ENCODE peak calls at places on chromosomes 4 and X, in ten cellular contexts. One of them, this sample, is unnamed.

GRCh38 chr4:6020633-6021032 is 2.4 kb upstream of the C4orf50 start:
- DNase-seq in right lobe of liver: no peak
- DNase-seq in NCI-H1417: no peak
- DNase-seq in choroid plexus epithelial cell: no peak
- DNase-seq in GM19239: no peak
- DNase-seq in nucleus accumbens: no peak
- DNase-seq in epithelial cell of esophagus: no peak
- DNase-seq in tibial artery: no peak
- DNase-seq in stimulated activated CD4-positive, alpha-beta T cell treated with anti-CD3 and anti-CD28 coated beads, Interleukin-2, amount 100 ng/mL, for 48 hours: no peak
- DNase-seq in activated T-cell treated with anti-CD3 and anti-CD28 coated beads for 1 hour: no peak
- DNase-seq in this sample: no peak

GRCh38 chr4:123824524-123824923 is 427.9 kb downstream of the SPRY1 start:
- DNase-seq in right lobe of liver: no peak
- DNase-seq in NCI-H1417: no peak
- DNase-seq in choroid plexus epithelial cell: peak; percentile 57
- DNase-seq in GM19239: no peak
- DNase-seq in nucleus accumbens: no peak
- DNase-seq in epithelial cell of esophagus: no peak
- DNase-seq in tibial artery: no peak
- DNase-seq in stimulated activated CD4-positive, alpha-beta T cell treated with anti-CD3 and anti-CD28 coated beads, Interleukin-2, amount 100 ng/mL, for 48 hours: no peak
- DNase-seq in activated T-cell treated with anti-CD3 and anti-CD28 coated beads for 1 hour: no peak
- DNase-seq in this sample: no peak

GRCh38 chr4:113446019-113446418 is 315.5 kb downstream of the CAMK2D start:
- DNase-seq in right lobe of liver: no peak
- DNase-seq in NCI-H1417: no peak
- DNase-seq in choroid plexus epithelial cell: peak; percentile 73
- DNase-seq in GM19239: no peak
- DNase-seq in nucleus accumbens: no peak
- DNase-seq in epithelial cell of esophagus: peak; percentile 97
- DNase-seq in tibial artery: no peak
- DNase-seq in stimulated activated CD4-positive, alpha-beta T cell treated with anti-CD3 and anti-CD28 coated beads, Interleukin-2, amount 100 ng/mL, for 48 hours: no peak
- DNase-seq in activated T-cell treated with anti-CD3 and anti-CD28 coated beads for 1 hour: no peak
- DNase-seq in this sample: no peak

GRCh38 chrX:145213504-145213903 is 33.8 kb upstream of the SPANXN1 start:
- DNase-seq in right lobe of liver: no peak
- DNase-seq in NCI-H1417: no peak
- DNase-seq in choroid plexus epithelial cell: peak; percentile 0
- DNase-seq in GM19239: no peak
- DNase-seq in nucleus accumbens: no peak
- DNase-seq in epithelial cell of esophagus: peak; percentile 1
- DNase-seq in tibial artery: no peak
- DNase-seq in stimulated activated CD4-positive, alpha-beta T cell treated with anti-CD3 and anti-CD28 coated beads, Interleukin-2, amount 100 ng/mL, for 48 hours: peak; percentile 1
- DNase-seq in activated T-cell treated with anti-CD3 and anti-CD28 coated beads for 1 hour: no peak
- DNase-seq in this sample: no peak

GRCh38 chr4:81522711-81523110 is 51.0 kb upstream of the RASGEF1B start:
- DNase-seq in right lobe of liver: no peak
- DNase-seq in NCI-H1417: no peak
- DNase-seq in choroid plexus epithelial cell: no peak
- DNase-seq in GM19239: no peak
- DNase-seq in nucleus accumbens: no peak
- DNase-seq in epithelial cell of esophagus: no peak
- DNase-seq in tibial artery: no peak
- DNase-seq in stimulated activated CD4-positive, alpha-beta T cell treated with anti-CD3 and anti-CD28 coated beads, Interleukin-2, amount 100 ng/mL, for 48 hours: no peak
- DNase-seq in activated T-cell treated with anti-CD3 and anti-CD28 coated beads for 1 hour: no peak
- DNase-seq in this sample: no peak

GRCh38 chr4:69823481-69824186 is 36.3 kb downstream of the SULT1E1 start:
- DNase-seq in right lobe of liver: peak; percentile 82
- DNase-seq in NCI-H1417: peak; percentile 80
- DNase-seq in choroid plexus epithelial cell: peak; percentile 81
- DNase-seq in GM19239: no peak
- DNase-seq in nucleus accumbens: no peak
- DNase-seq in epithelial cell of esophagus: peak; percentile 58
- DNase-seq in tibial artery: no peak
- DNase-seq in stimulated activated CD4-positive, alpha-beta T cell treated with anti-CD3 and anti-CD28 coated beads, Interleukin-2, amount 100 ng/mL, for 48 hours: peak; percentile 24
- DNase-seq in activated T-cell treated with anti-CD3 and anti-CD28 coated beads for 1 hour: peak; percentile 42
- DNase-seq in this sample: no peak

GRCh38 chrX:133999013-133999705 is 13.8 kb upstream of the GPC3 start:
- DNase-seq in right lobe of liver: no peak
- DNase-seq in NCI-H1417: no peak
- DNase-seq in choroid plexus epithelial cell: no peak
- DNase-seq in GM19239: no peak
- DNase-seq in nucleus accumbens: no peak
- DNase-seq in epithelial cell of esophagus: no peak
- DNase-seq in tibial artery: no peak
- DNase-seq in stimulated activated CD4-positive, alpha-beta T cell treated with anti-CD3 and anti-CD28 coated beads, Interleukin-2, amount 100 ng/mL, for 48 hours: no peak
- DNase-seq in activated T-cell treated with anti-CD3 and anti-CD28 coated beads for 1 hour: no peak
- DNase-seq in this sample: no peak

GRCh38 chr4:113756005-113756410 is 5.5 kb downstream of the CAMK2D start:
- DNase-seq in right lobe of liver: no peak
- DNase-seq in NCI-H1417: no peak
- DNase-seq in choroid plexus epithelial cell: peak; percentile 72
- DNase-seq in GM19239: no peak
- DNase-seq in nucleus accumbens: no peak
- DNase-seq in epithelial cell of esophagus: peak; percentile 70
- DNase-seq in tibial artery: no peak
- DNase-seq in stimulated activated CD4-positive, alpha-beta T cell treated with anti-CD3 and anti-CD28 coated beads, Interleukin-2, amount 100 ng/mL, for 48 hours: no peak
- DNase-seq in activated T-cell treated with anti-CD3 and anti-CD28 coated beads for 1 hour: no peak
- DNase-seq in this sample: no peak

GRCh38 chr4:93203708-93204107 is 624.8 kb upstream of the ATOH1 start:
- DNase-seq in right lobe of liver: no peak
- DNase-seq in NCI-H1417: no peak
- DNase-seq in choroid plexus epithelial cell: no peak
- DNase-seq in GM19239: no peak
- DNase-seq in nucleus accumbens: no peak
- DNase-seq in epithelial cell of esophagus: peak; percentile 24
- DNase-seq in tibial artery: no peak
- DNase-seq in stimulated activated CD4-positive, alpha-beta T cell treated with anti-CD3 and anti-CD28 coated beads, Interleukin-2, amount 100 ng/mL, for 48 hours: no peak
- DNase-seq in activated T-cell treated with anti-CD3 and anti-CD28 coated beads for 1 hour: no peak
- DNase-seq in this sample: no peak

GRCh38 chr4:72302981-72303704 is 265.9 kb downstream of the ADAMTS3 start:
- DNase-seq in right lobe of liver: peak; percentile 44
- DNase-seq in NCI-H1417: peak; percentile 73
- DNase-seq in choroid plexus epithelial cell: peak; percentile 67
- DNase-seq in GM19239: peak; percentile 5
- DNase-seq in nucleus accumbens: peak; percentile 27
- DNase-seq in epithelial cell of esophagus: peak; percentile 52
- DNase-seq in tibial artery: no peak
- DNase-seq in stimulated activated CD4-positive, alpha-beta T cell treated with anti-CD3 and anti-CD28 coated beads, Interleukin-2, amount 100 ng/mL, for 48 hours: peak; percentile 23
- DNase-seq in activated T-cell treated with anti-CD3 and anti-CD28 coated beads for 1 hour: peak; percentile 11
- DNase-seq in this sample: no peak

GRCh38 chrX:132954323-132954722 is 4.1 kb downstream of the HS6ST2 start:
- DNase-seq in right lobe of liver: no peak
- DNase-seq in NCI-H1417: no peak
- DNase-seq in choroid plexus epithelial cell: no peak
- DNase-seq in GM19239: no peak
- DNase-seq in nucleus accumbens: no peak
- DNase-seq in epithelial cell of esophagus: peak; percentile 71
- DNase-seq in tibial artery: no peak
- DNase-seq in stimulated activated CD4-positive, alpha-beta T cell treated with anti-CD3 and anti-CD28 coated beads, Interleukin-2, amount 100 ng/mL, for 48 hours: no peak
- DNase-seq in activated T-cell treated with anti-CD3 and anti-CD28 coated beads for 1 hour: no peak
- DNase-seq in this sample: no peak

GRCh38 chrX:110145305-110145704 is 142.4 kb downstream of the TMEM164 start:
- DNase-seq in right lobe of liver: no peak
- DNase-seq in NCI-H1417: no peak
- DNase-seq in choroid plexus epithelial cell: no peak
- DNase-seq in GM19239: no peak
- DNase-seq in nucleus accumbens: no peak
- DNase-seq in epithelial cell of esophagus: no peak
- DNase-seq in tibial artery: no peak
- DNase-seq in stimulated activated CD4-positive, alpha-beta T cell treated with anti-CD3 and anti-CD28 coated beads, Interleukin-2, amount 100 ng/mL, for 48 hours: no peak
- DNase-seq in activated T-cell treated with anti-CD3 and anti-CD28 coated beads for 1 hour: no peak
- DNase-seq in this sample: no peak

GRCh38 chr4:100177855-100178254 is 12.4 kb downstream of the DDIT4L start:
- DNase-seq in right lobe of liver: no peak
- DNase-seq in NCI-H1417: no peak
- DNase-seq in choroid plexus epithelial cell: no peak
- DNase-seq in GM19239: no peak
- DNase-seq in nucleus accumbens: no peak
- DNase-seq in epithelial cell of esophagus: peak; percentile 14
- DNase-seq in tibial artery: no peak
- DNase-seq in stimulated activated CD4-positive, alpha-beta T cell treated with anti-CD3 and anti-CD28 coated beads, Interleukin-2, amount 100 ng/mL, for 48 hours: no peak
- DNase-seq in activated T-cell treated with anti-CD3 and anti-CD28 coated beads for 1 hour: no peak
- DNase-seq in this sample: no peak

GRCh38 chr4:12635629-12636028 is 848.5 kb downstream of the RAB28 start:
- DNase-seq in right lobe of liver: no peak
- DNase-seq in NCI-H1417: no peak
- DNase-seq in choroid plexus epithelial cell: no peak
- DNase-seq in GM19239: no peak
- DNase-seq in nucleus accumbens: no peak
- DNase-seq in epithelial cell of esophagus: no peak
- DNase-seq in tibial artery: no peak
- DNase-seq in stimulated activated CD4-positive, alpha-beta T cell treated with anti-CD3 and anti-CD28 coated beads, Interleukin-2, amount 100 ng/mL, for 48 hours: no peak
- DNase-seq in activated T-cell treated with anti-CD3 and anti-CD28 coated beads for 1 hour: no peak
- DNase-seq in this sample: no peak

GRCh38 chr4:83361416-83362196 is 27.0 kb upstream of the HPSE start:
- DNase-seq in right lobe of liver: no peak
- DNase-seq in NCI-H1417: no peak
- DNase-seq in choroid plexus epithelial cell: no peak
- DNase-seq in GM19239: no peak
- DNase-seq in nucleus accumbens: no peak
- DNase-seq in epithelial cell of esophagus: no peak
- DNase-seq in tibial artery: no peak
- DNase-seq in stimulated activated CD4-positive, alpha-beta T cell treated with anti-CD3 and anti-CD28 coated beads, Interleukin-2, amount 100 ng/mL, for 48 hours: no peak
- DNase-seq in activated T-cell treated with anti-CD3 and anti-CD28 coated beads for 1 hour: no peak
- DNase-seq in this sample: no peak

GRCh38 chrX:103356023-103356798 is at the start of gene TCEAL9:
- DNase-seq in right lobe of liver: peak; percentile 49
- DNase-seq in NCI-H1417: peak; percentile 28
- DNase-seq in choroid plexus epithelial cell: peak; percentile 86
- DNase-seq in GM19239: no peak
- DNase-seq in nucleus accumbens: peak; percentile 37
- DNase-seq in epithelial cell of esophagus: peak; percentile 52
- DNase-seq in tibial artery: peak; percentile 54
- DNase-seq in stimulated activated CD4-positive, alpha-beta T cell treated with anti-CD3 and anti-CD28 coated beads, Interleukin-2, amount 100 ng/mL, for 48 hours: no peak
- DNase-seq in activated T-cell treated with anti-CD3 and anti-CD28 coated beads for 1 hour: no peak
- DNase-seq in this sample: peak; percentile 70

This sample was measured in left lung.